ENCODE peak calls at places on chromosomes 3 and 15, in seven cellular contexts. One of them, this sample, is unnamed.

GRCh38 chr15:98731712-98732450 is 83.5 kb downstream of the IGF1R start:
- DNase-seq in heart left ventricle: no peak
- DNase-seq in upper lobe of left lung: no peak
- DNase-seq in brain microvascular endothelial cell: no peak
- DNase-seq in Caco-2: no peak
- DNase-seq in IMR-90: no peak
- DNase-seq in AG10803: no peak
- DNase-seq in this sample: no peak

GRCh38 chr15:39459538-39459937 is 121.3 kb upstream of the THBS1 start:
- DNase-seq in Caco-2: no peak
- DNase-seq in upper lobe of left lung: no peak
- DNase-seq in AG10803: peak
- DNase-seq in heart left ventricle: no peak
- DNase-seq in IMR-90: no peak
- DNase-seq in brain microvascular endothelial cell: no peak
- DNase-seq in this sample: no peak

GRCh38 chr3:122260206-122260605 is 64.8 kb upstream of the CSTA start:
- DNase-seq in Caco-2: no peak
- DNase-seq in brain microvascular endothelial cell: no peak
- DNase-seq in AG10803: no peak
- DNase-seq in upper lobe of left lung: no peak
- DNase-seq in IMR-90: no peak
- DNase-seq in heart left ventricle: no peak
- DNase-seq in this sample: no peak

GRCh38 chr3:142270407-142270806 is 45.0 kb upstream of the GK5 start:
- DNase-seq in IMR-90: no peak
- DNase-seq in upper lobe of left lung: no peak
- DNase-seq in Caco-2: no peak
- DNase-seq in AG10803: no peak
- DNase-seq in heart left ventricle: no peak
- DNase-seq in brain microvascular endothelial cell: no peak
- DNase-seq in this sample: no peak

GRCh38 chr3:127073931-127074820 is 91.3 kb downstream of the PLXNA1 start:
- DNase-seq in upper lobe of left lung: no peak
- DNase-seq in heart left ventricle: no peak
- DNase-seq in AG10803: peak
- DNase-seq in IMR-90: no peak
- DNase-seq in brain microvascular endothelial cell: peak
- DNase-seq in Caco-2: no peak
- DNase-seq in this sample: no peak

GRCh38 chr3:196339493-196340254 is 1.5 kb upstream of the TM4SF19 start:
- DNase-seq in heart left ventricle: no peak
- DNase-seq in Caco-2: no peak
- DNase-seq in AG10803: peak
- DNase-seq in brain microvascular endothelial cell: peak
- DNase-seq in upper lobe of left lung: peak
- DNase-seq in IMR-90: peak
- DNase-seq in this sample: no peak

GRCh38 chr15:75647370-75648155 is at the start of gene SNX33:
- DNase-seq in AG10803: peak
- DNase-seq in IMR-90: peak
- DNase-seq in brain microvascular endothelial cell: peak
- DNase-seq in Caco-2: peak
- DNase-seq in heart left ventricle: peak
- DNase-seq in upper lobe of left lung: peak
- DNase-seq in this sample: peak

GRCh38 chr3:64460877-64461276 is 226.9 kb downstream of the ADAMTS9 start:
- DNase-seq in AG10803: peak
- DNase-seq in brain microvascular endothelial cell: peak
- DNase-seq in IMR-90: peak
- DNase-seq in Caco-2: no peak
- DNase-seq in upper lobe of left lung: no peak
- DNase-seq in heart left ventricle: no peak
- DNase-seq in this sample: no peak

GRCh38 chr3:33278106-33278672 is 947 bp downstream of the FBXL2 start:
- DNase-seq in brain microvascular endothelial cell: peak
- DNase-seq in heart left ventricle: no peak
- DNase-seq in Caco-2: no peak
- DNase-seq in IMR-90: no peak
- DNase-seq in upper lobe of left lung: no peak
- DNase-seq in AG10803: no peak
- DNase-seq in this sample: peak

GRCh38 chr3:137047240-137047639 is 89.5 kb downstream of the IL20RB start:
- DNase-seq in upper lobe of left lung: no peak
- DNase-seq in brain microvascular endothelial cell: no peak
- DNase-seq in IMR-90: no peak
- DNase-seq in heart left ventricle: no peak
- DNase-seq in Caco-2: no peak
- DNase-seq in AG10803: no peak
- DNase-seq in this sample: no peak

GRCh38 chr3:111610612-111611054 is 15.5 kb upstream of the ZBED2 start:
- DNase-seq in heart left ventricle: no peak
- DNase-seq in IMR-90: no peak
- DNase-seq in brain microvascular endothelial cell: no peak
- DNase-seq in AG10803: peak
- DNase-seq in Caco-2: no peak
- DNase-seq in upper lobe of left lung: no peak
- DNase-seq in this sample: no peak

GRCh38 chr3:37249717-37250116 is 75.3 kb upstream of the LRRFIP2 start:
- DNase-seq in Caco-2: no peak
- DNase-seq in brain microvascular endothelial cell: no peak
- DNase-seq in upper lobe of left lung: no peak
- DNase-seq in AG10803: no peak
- DNase-seq in heart left ventricle: no peak
- DNase-seq in IMR-90: peak
- DNase-seq in this sample: no peak

GRCh38 chr3:96863129-96863740 is 48.8 kb downstream of the EPHA6 start:
- DNase-seq in AG10803: peak
- DNase-seq in upper lobe of left lung: no peak
- DNase-seq in brain microvascular endothelial cell: peak
- DNase-seq in Caco-2: no peak
- DNase-seq in heart left ventricle: no peak
- DNase-seq in IMR-90: peak
- DNase-seq in this sample: peak

GRCh38 chr3:49805884-49806701 is 3.0 kb downstream of the INKA1 start:
- DNase-seq in IMR-90: no peak
- DNase-seq in AG10803: no peak
- DNase-seq in heart left ventricle: peak
- DNase-seq in Caco-2: no peak
- DNase-seq in upper lobe of left lung: peak
- DNase-seq in brain microvascular endothelial cell: no peak
- DNase-seq in this sample: peak

GRCh38 chr3:151707216-151707615 is 26.5 kb upstream of the AADACL2 start:
- DNase-seq in IMR-90: peak
- DNase-seq in Caco-2: no peak
- DNase-seq in upper lobe of left lung: no peak
- DNase-seq in heart left ventricle: no peak
- DNase-seq in AG10803: no peak
- DNase-seq in brain microvascular endothelial cell: peak
- DNase-seq in this sample: no peak

GRCh38 chr15:88389120-88389519 is 78.1 kb downstream of the MRPL46 start:
- DNase-seq in Caco-2: no peak
- DNase-seq in heart left ventricle: no peak
- DNase-seq in upper lobe of left lung: no peak
- DNase-seq in AG10803: no peak
- DNase-seq in IMR-90: no peak
- DNase-seq in brain microvascular endothelial cell: no peak
- DNase-seq in this sample: no peak

GRCh38 chr3:128335621-128336296 is 130.9 kb downstream of the DNAJB8 start:
- DNase-seq in Caco-2: peak
- DNase-seq in upper lobe of left lung: no peak
- DNase-seq in brain microvascular endothelial cell: no peak
- DNase-seq in heart left ventricle: no peak
- DNase-seq in IMR-90: no peak
- DNase-seq in AG10803: no peak
- DNase-seq in this sample: peak

GRCh38 chr3:65951836-65952505 is 86.7 kb downstream of the MAGI1 start:
- DNase-seq in Caco-2: no peak
- DNase-seq in brain microvascular endothelial cell: peak
- DNase-seq in heart left ventricle: no peak
- DNase-seq in upper lobe of left lung: no peak
- DNase-seq in AG10803: no peak
- DNase-seq in IMR-90: peak
- DNase-seq in this sample: no peak

GRCh38 chr3:65952842-65953241 is 85.9 kb downstream of the MAGI1 start:
- DNase-seq in AG10803: no peak
- DNase-seq in Caco-2: no peak
- DNase-seq in IMR-90: no peak
- DNase-seq in upper lobe of left lung: no peak
- DNase-seq in heart left ventricle: no peak
- DNase-seq in brain microvascular endothelial cell: no peak
- DNase-seq in this sample: no peak

GRCh38 chr3:65948833-65949573 is 89.7 kb downstream of the MAGI1 start:
- DNase-seq in AG10803: no peak
- DNase-seq in brain microvascular endothelial cell: no peak
- DNase-seq in heart left ventricle: no peak
- DNase-seq in upper lobe of left lung: no peak
- DNase-seq in IMR-90: no peak
- DNase-seq in Caco-2: no peak
- DNase-seq in this sample: no peak

GRCh38 chr3:65953301-65953812 is 85.4 kb downstream of the MAGI1 start:
- DNase-seq in IMR-90: no peak
- DNase-seq in AG10803: no peak
- DNase-seq in brain microvascular endothelial cell: peak
- DNase-seq in heart left ventricle: peak
- DNase-seq in Caco-2: peak
- DNase-seq in upper lobe of left lung: no peak
- DNase-seq in this sample: peak

GRCh38 chr3:65950340-65951326 is 88.1 kb downstream of the MAGI1 start:
- DNase-seq in upper lobe of left lung: no peak
- DNase-seq in AG10803: no peak
- DNase-seq in Caco-2: no peak
- DNase-seq in heart left ventricle: no peak
- DNase-seq in IMR-90: no peak
- DNase-seq in brain microvascular endothelial cell: no peak
- DNase-seq in this sample: no peak
- TF ChIP-seq CTCF in upper lobe of left lung: no peak
- TF ChIP-seq CTCF in AG10803: no peak
- TF ChIP-seq CTCF in Caco-2: no peak
- TF ChIP-seq CTCF in heart left ventricle: no peak
- TF ChIP-seq CTCF in IMR-90: no peak
- TF ChIP-seq CTCF in brain microvascular endothelial cell: peak
- TF ChIP-seq CTCF in this sample: peak

GRCh38 chr15:90552929-90553211 is 23.1 kb downstream of the CRTC3 start:
- DNase-seq in IMR-90: no peak
- DNase-seq in brain microvascular endothelial cell: no peak
- DNase-seq in heart left ventricle: no peak
- DNase-seq in Caco-2: no peak
- DNase-seq in AG10803: no peak
- DNase-seq in upper lobe of left lung: no peak
- DNase-seq in this sample: no peak

GRCh38 chr15:90553248-90553745 is 23.6 kb downstream of the CRTC3 start:
- DNase-seq in AG10803: peak
- DNase-seq in brain microvascular endothelial cell: peak
- DNase-seq in upper lobe of left lung: no peak
- DNase-seq in IMR-90: peak
- DNase-seq in Caco-2: no peak
- DNase-seq in heart left ventricle: no peak
- DNase-seq in this sample: no peak

GRCh38 chr15:90550919-90551318 is 21.2 kb downstream of the CRTC3 start:
- DNase-seq in IMR-90: no peak
- DNase-seq in Caco-2: no peak
- DNase-seq in heart left ventricle: no peak
- DNase-seq in AG10803: peak
- DNase-seq in brain microvascular endothelial cell: no peak
- DNase-seq in upper lobe of left lung: no peak
- DNase-seq in this sample: no peak

GRCh38 chr15:90547545-90547944 is 17.8 kb downstream of the CRTC3 start:
- DNase-seq in brain microvascular endothelial cell: no peak
- DNase-seq in Caco-2: no peak
- DNase-seq in AG10803: no peak
- DNase-seq in heart left ventricle: no peak
- DNase-seq in upper lobe of left lung: no peak
- DNase-seq in IMR-90: no peak
- DNase-seq in this sample: no peak

DNA sequence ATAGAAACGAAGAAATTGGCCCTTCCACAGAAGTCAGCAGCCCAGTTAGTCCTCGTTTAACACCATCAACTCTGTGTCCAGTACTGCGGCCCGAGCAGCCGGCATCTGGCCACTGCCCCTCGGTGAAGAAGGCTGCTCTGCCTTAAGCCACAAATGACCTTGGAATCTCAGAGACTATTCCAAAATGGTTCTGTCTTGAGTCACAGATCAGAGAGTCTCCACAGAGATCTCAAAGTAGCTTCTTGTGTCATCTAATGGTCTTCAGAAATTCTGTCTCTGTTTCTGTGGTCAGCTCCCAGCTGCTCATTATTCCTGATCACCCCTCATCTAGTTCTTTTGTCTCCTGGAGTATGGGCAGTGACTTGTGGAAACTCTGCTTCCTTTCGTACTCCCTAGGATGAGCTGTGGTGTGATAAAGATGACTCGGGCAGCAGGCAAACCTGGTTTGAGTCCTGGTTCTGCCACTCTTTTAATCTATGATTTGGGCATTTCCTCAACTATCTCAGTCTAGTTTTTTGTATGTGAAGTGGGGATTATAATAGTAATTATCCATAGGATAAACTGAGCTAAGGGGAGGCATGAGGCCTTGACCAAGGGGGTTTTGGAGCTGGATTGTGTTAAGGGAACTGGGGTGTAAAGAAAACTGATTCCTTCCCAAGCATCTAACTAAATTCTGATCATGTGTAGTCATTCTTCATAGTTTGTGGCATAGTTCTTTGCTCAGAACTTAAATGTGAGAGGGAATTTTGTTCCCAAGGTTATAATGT is 22.6 kb downstream of the CRTC3 start:
- DNase-seq in IMR-90: peak
- DNase-seq in AG10803: peak
- DNase-seq in upper lobe of left lung: peak
- DNase-seq in Caco-2: no peak
- DNase-seq in heart left ventricle: no peak
- DNase-seq in brain microvascular endothelial cell: peak
- DNase-seq in this sample: no peak
- H3K4me3 ChIP-seq in IMR-90: no peak
- H3K4me3 ChIP-seq in AG10803: no peak
- H3K4me3 ChIP-seq in upper lobe of left lung: no peak
- H3K4me3 ChIP-seq in Caco-2: no peak
- H3K4me3 ChIP-seq in heart left ventricle: no peak
- H3K4me3 ChIP-seq in brain microvascular endothelial cell: no peak
- H3K4me3 ChIP-seq in this sample: no peak

GRCh38 chr3:5232570-5232969 is 45.1 kb downstream of the EDEM1 start:
- DNase-seq in AG10803: no peak
- DNase-seq in Caco-2: no peak
- DNase-seq in brain microvascular endothelial cell: no peak
- DNase-seq in heart left ventricle: no peak
- DNase-seq in upper lobe of left lung: no peak
- DNase-seq in IMR-90: no peak
- DNase-seq in this sample: no peak
- TF ChIP-seq CTCF in AG10803: no peak
- TF ChIP-seq CTCF in Caco-2: peak
- TF ChIP-seq CTCF in brain microvascular endothelial cell: no peak
- TF ChIP-seq CTCF in heart left ventricle: no peak
- TF ChIP-seq CTCF in upper lobe of left lung: no peak
- TF ChIP-seq CTCF in IMR-90: no peak
- TF ChIP-seq CTCF in this sample: no peak

DNA sequence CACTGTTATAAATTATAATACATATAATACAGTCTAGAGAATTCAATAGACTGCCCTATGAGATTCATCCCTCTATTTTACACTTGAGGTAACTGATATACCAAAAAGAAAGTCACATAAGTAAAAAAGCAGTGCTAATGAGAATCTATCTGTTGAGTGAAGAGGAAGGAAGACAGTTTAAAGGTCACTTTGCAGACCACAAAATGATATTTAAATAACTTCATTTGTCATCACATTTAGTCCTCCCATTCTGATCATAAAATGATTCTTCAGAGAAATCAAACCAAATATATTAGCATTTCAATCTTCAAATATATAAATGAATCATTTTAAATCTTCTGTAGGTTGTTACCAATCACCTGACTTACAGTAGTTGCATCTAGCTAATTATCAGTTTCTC is 60.5 kb upstream of the CCDC50 start:
- DNase-seq in IMR-90: no peak
- DNase-seq in heart left ventricle: no peak
- DNase-seq in brain microvascular endothelial cell: no peak
- DNase-seq in upper lobe of left lung: no peak
- DNase-seq in AG10803: no peak
- DNase-seq in Caco-2: no peak
- DNase-seq in this sample: no peak
- H3K4me3 ChIP-seq in IMR-90: no peak
- H3K4me3 ChIP-seq in heart left ventricle: no peak
- H3K4me3 ChIP-seq in brain microvascular endothelial cell: no peak
- H3K4me3 ChIP-seq in upper lobe of left lung: no peak
- H3K4me3 ChIP-seq in AG10803: no peak
- H3K4me3 ChIP-seq in Caco-2: no peak
- H3K4me3 ChIP-seq in this sample: no peak

This sample was measured in cardiac muscle cell.